ENCODE peak calls at places on chromosomes 16 and 17, in seven cellular contexts. W is stimulated activated CD4-positive, alpha-beta T cell treated with anti-CD3 and anti-CD28 coated beads, Interleukin-4, amount 100 ng/mL, for 1 hour; M is stimulated activated effector memory CD8-positive, alpha-beta T cell treated with anti-CD3 and anti-CD28 coated beads, Interleukin-12 subunit alpha, Interleukin-12 subunit beta, amount 100 ng/mL, for 72 hours; V is stimulated activated CD8-positive, alpha-beta memory T cell treated with anti-CD3 and anti-CD28 coated beads, Interleukin-4, amount 100 ng/mL, for 1 hour; H is HuH-7; U is fibroblast of the conjunctiva; F is endodermal cell. G is an unnamed sample.

GRCh38 chr16:72938426-72939164 is 109.3 kb downstream of the ZFHX3 start:
- DNase-seq in F (no peak), W (no peak), U (peak), V (no peak), M (no peak), H (no peak), G (no peak)

GRCh38 chr17:45895304-45895968 is 1.1 kb downstream of the MAPT start:
- DNase-seq in H (peak), F (peak), V (no peak), M (no peak), U (no peak), W (peak), G (no peak)

GRCh38 chr16:46658925-46659324 is 30.1 kb downstream of the VPS35 start:
- DNase-seq in V (no peak), H (no peak), F (no peak), U (no peak), M (peak), W (no peak), G (no peak)

GRCh38 chr16:4701791-4702465 is 8.6 kb downstream of the NUDT16L1 start:
- DNase-seq in W (no peak), M (no peak), V (no peak), H (no peak), F (no peak), U (no peak), G (no peak)

GRCh38 chr16:57634171-57634570 is 5.7 kb downstream of the ADGRG1 start:
- DNase-seq in U (no peak), V (no peak), H (no peak), M (no peak), W (no peak), F (no peak), G (no peak)

GRCh38 chr17:10063730-10064221 is 134.6 kb downstream of the GAS7 start:
- DNase-seq in F (no peak), W (no peak), U (peak), V (no peak), H (no peak), M (no peak), G (peak)

GRCh38 chr17:77854083-77854758 is 104.3 kb upstream of the TNRC6C start:
- DNase-seq in M (no peak), W (no peak), F (peak), V (no peak), H (no peak), U (no peak), G (no peak)

GRCh38 chr16:4307215-4308037 is 8.4 kb upstream of the GLIS2 start:
- DNase-seq in W (peak), M (peak), H (peak), F (peak), U (peak), V (peak), G (peak)

GRCh38 chr17:5667871-5668270 is 83.6 kb upstream of the NLRP1 start:
- DNase-seq in W (no peak), V (no peak), U (no peak), F (peak), M (no peak), H (peak), G (no peak)

GRCh38 chr17:2392252-2393183 is 8.3 kb downstream of the MNT start:
- DNase-seq in W (peak), F (peak), H (peak), M (peak), U (peak), V (peak), G (peak)

GRCh38 chr17:76017481-76018339 is 9.4 kb downstream of the EVPL start:
- DNase-seq in U (no peak), V (no peak), W (no peak), H (no peak), M (no peak), F (no peak), G (no peak)

GRCh38 chr16:66486773-66487579 is 59.9 kb downstream of the BEAN1 start:
- DNase-seq in H (no peak), W (no peak), M (no peak), V (no peak), F (no peak), U (peak), G (no peak)

GRCh38 chr16:20568404-20568803 is 7.8 kb downstream of the ACSM2B start:
- DNase-seq in M (no peak), U (no peak), V (no peak), H (no peak), F (no peak), W (no peak), G (no peak)

GRCh38 chr17:36544049-36544319 is 735 bp upstream of the GGNBP2 start:
- DNase-seq in H (peak), M (peak), V (no peak), U (peak), F (peak), W (peak), G (no peak)

GRCh38 chr17:55263565-55264272 is 1.0 kb upstream of the HLF start:
- DNase-seq in H (no peak), F (peak), M (no peak), U (no peak), W (peak), V (no peak), G (no peak)

GRCh38 chr17:63950940-63951907 is 19.1 kb upstream of the CD79B start:
- DNase-seq in W (peak), F (peak), H (peak), V (no peak), U (no peak), M (no peak), G (no peak)

GRCh38 chr17:18129041-18129502 is 20.5 kb downstream of the MYO15A start:
- DNase-seq in U (peak), V (no peak), W (no peak), M (no peak), H (no peak), F (no peak), G (no peak)

GRCh38 chr17:41959336-41960095 is 7.1 kb upstream of the CNP start:
- DNase-seq in M (no peak), W (no peak), U (peak), H (peak), V (no peak), F (peak), G (peak)

GRCh38 chr17:6456914-6457687 is 12.8 kb downstream of the PIMREG start:
- DNase-seq in U (no peak), M (no peak), F (peak), H (no peak), W (no peak), V (no peak), G (no peak)

GRCh38 chr17:55609737-55610201 is 98.5 kb upstream of the SMIM36 start:
- DNase-seq in U (no peak), H (no peak), F (no peak), W (no peak), M (no peak), V (no peak), G (no peak)

GRCh38 chr17:73430165-73430680 is 118.4 kb upstream of the CDC42EP4 start:
- DNase-seq in F (no peak), H (no peak), U (no peak), M (no peak), W (no peak), V (no peak), G (no peak)

GRCh38 chr16:4317471-4318170 is 1.8 kb downstream of the GLIS2 start:
- DNase-seq in H (no peak), W (no peak), V (no peak), M (no peak), F (peak), U (no peak), G (no peak)

GRCh38 chr17:42584880-42585279 is 7.4 kb upstream of the PSMC3IP start:
- DNase-seq in U (no peak), V (no peak), M (no peak), W (no peak), H (no peak), F (no peak), G (no peak)